ENCODE peak calls at places on chromosomes 5 and 9, in five cellular contexts. T, A, Q, L and M are unnamed samples.

GRCh38 chr9:134554750-134555655 is 86.6 kb upstream of the COL5A1 start:
- DNase-seq in T (no peak), L (no peak), Q (no peak), A (peak), M (no peak)

GRCh38 chr5:73831066-73831465 is 205.1 kb downstream of the ARHGEF28 start:
- DNase-seq in Q (no peak), L (no peak), A (no peak), T (no peak), M (no peak)

GRCh38 chr9:91951944-91952520 is 2.0 kb upstream of the ROR2 start:
- DNase-seq in T (no peak), Q (no peak), L (no peak), A (peak), M (no peak)

GRCh38 chr5:143245929-143246561 is 157.4 kb downstream of the NR3C1 start:
- DNase-seq in A (peak), T (no peak), Q (peak), L (peak), M (no peak)

GRCh38 chr9:112844771-112845542 is 45.7 kb downstream of the SLC46A2 start:
- DNase-seq in L (peak), A (peak), T (peak), Q (peak), M (peak)

GRCh38 chr9:136739509-136739908 is 3.2 kb downstream of the LCN10 start:
- DNase-seq in A (no peak), Q (no peak), L (no peak), T (no peak), M (no peak)

GRCh38 chr5:143213231-143213850 is 190.1 kb downstream of the NR3C1 start:
- DNase-seq in A (peak), Q (no peak), L (no peak), T (no peak), M (no peak)

GRCh38 chr5:128706269-128706668 is 168.2 kb upstream of the FBN2 start:
- DNase-seq in A (no peak), L (no peak), T (no peak), Q (no peak), M (no peak)

GRCh38 chr9:137128158-137129088 is 10.5 kb upstream of the GRIN1 start:
- DNase-seq in Q (no peak), L (no peak), A (no peak), T (no peak), M (peak)

GRCh38 chr5:62340392-62340791 is 34.4 kb downstream of the KIF2A start:
- DNase-seq in T (no peak), L (no peak), A (peak), Q (peak), M (no peak)

GRCh38 chr9:1400983-1401382 is 350.8 kb downstream of the DMRT2 start:
- DNase-seq in L (no peak), T (no peak), A (no peak), Q (no peak), M (no peak)

GRCh38 chr9:96279927-96280326 is 22.0 kb downstream of the HSD17B3 start:
- DNase-seq in T (no peak), L (no peak), A (no peak), Q (no peak), M (no peak)

GRCh38 chr9:134800791-134801339 is 79.7 kb upstream of the FCN2 start:
- DNase-seq in L (no peak), T (peak), Q (no peak), A (no peak), M (no peak)

GRCh38 chr9:127142291-127142690 is 19.9 kb upstream of the ANGPTL2 start:
- DNase-seq in L (no peak), Q (no peak), A (no peak), T (peak), M (no peak)

GRCh38 chr5:40916213-40916612 is 6.9 kb downstream of the C7 start:
- DNase-seq in L (no peak), A (no peak), Q (no peak), T (no peak), M (no peak)

GRCh38 chr9:110351009-110351467 is 13.4 kb upstream of the TXNDC8 start:
- DNase-seq in Q (peak), A (peak), L (peak), T (no peak), M (no peak)

GRCh38 chr5:173291722-173292658 is 36.2 kb downstream of the STC2 start:
- DNase-seq in L (no peak), T (no peak), A (peak), Q (no peak), M (no peak)

GRCh38 chr9:85925493-85925892 is 15.5 kb upstream of the NAA35 start:
- DNase-seq in A (no peak), L (no peak), T (no peak), Q (no peak), M (no peak)

GRCh38 chr5:53478411-53479044 is 1.9 kb upstream of the FST start:
- DNase-seq in Q (peak), T (no peak), A (peak), L (peak), M (no peak)

GRCh38 chr9:105419981-105420597 is 27.7 kb upstream of the FSD1L start:
- DNase-seq in T (no peak), A (no peak), Q (no peak), L (no peak), M (no peak)

GRCh38 chr5:58150936-58151335 is 308.9 kb downstream of the PLK2 start:
- DNase-seq in Q (no peak), T (no peak), A (no peak), L (no peak), M (no peak)

GRCh38 chr5:80149161-80149609 is 106.7 kb downstream of the SERINC5 start:
- DNase-seq in Q (no peak), A (no peak), T (no peak), L (no peak), M (no peak)

GRCh38 chr9:4238522-4238921 is 61.3 kb downstream of the GLIS3 start:
- DNase-seq in T (no peak), L (peak), Q (no peak), A (peak), M (no peak)

GRCh38 chr5:149677721-149678120 is 52.4 kb upstream of the PPARGC1B start:
- DNase-seq in T (no peak), A (no peak), Q (no peak), L (no peak), M (no peak)

GRCh38 chr5:133714161-133714915 is 102.0 kb upstream of the FSTL4 start:
- DNase-seq in A (no peak), T (no peak), Q (no peak), L (no peak), M (no peak)

GRCh38 chr9:19550009-19550408 is 141.2 kb downstream of the ACER2 start:
- DNase-seq in T (no peak), A (no peak), Q (no peak), L (no peak), M (no peak)

GRCh38 chr9:122005597-122005996 is 87.5 kb downstream of the TTLL11 start:
- DNase-seq in L (peak), T (no peak), Q (peak), A (peak), M (no peak)

GRCh38 chr9:108708448-108708847 is 147.3 kb downstream of the ACTL7B start:
- DNase-seq in A (no peak), T (no peak), Q (no peak), L (no peak), M (no peak)

GRCh38 chr9:70421272-70422180 is 7.1 kb upstream of the KLF9 start:
- DNase-seq in T (peak), A (peak), Q (peak), L (no peak), M (no peak)

GRCh38 chr5:89930591-89931383 is 478.8 kb downstream of the CETN3 start:
- DNase-seq in T (no peak), L (no peak), A (peak), Q (peak), M (no peak)

GRCh38 chr9:20599195-20599594 is 23.1 kb downstream of the MLLT3 start:
- DNase-seq in L (no peak), Q (no peak), T (no peak), A (peak), M (no peak)

GRCh38 chr9:135070964-135071735 is 16.3 kb upstream of the OLFM1 start:
- DNase-seq in Q (no peak), A (no peak), T (no peak), L (no peak), M (no peak)

GRCh38 chr5:97094579-97095317 is 47.7 kb downstream of the LIX1 start:
- DNase-seq in A (no peak), T (no peak), L (no peak), Q (no peak), M (peak)

GRCh38 chr9:127832248-127832647 is 22.2 kb downstream of the ENG start:
- DNase-seq in Q (no peak), L (no peak), T (no peak), A (no peak), M (no peak)

GRCh38 chr5:180704362-180704761 is 35.5 kb downstream of the OR2Y1 start:
- DNase-seq in L (no peak), A (peak), T (no peak), Q (no peak), M (no peak)

GRCh38 chr5:172860520-172861443 is 26.7 kb downstream of the ERGIC1 start:
- DNase-seq in A (peak), T (peak), L (peak), Q (peak), M (no peak)

GRCh38 chr5:50653946-50654345 is 12.5 kb upstream of the PARP8 start:
- DNase-seq in L (no peak), A (no peak), Q (no peak), T (no peak), M (no peak)

GRCh38 chr5:127409923-127410675 is 107.3 kb upstream of the PRRC1 start:
- DNase-seq in T (no peak), A (no peak), Q (no peak), L (no peak), M (no peak)

DNA sequence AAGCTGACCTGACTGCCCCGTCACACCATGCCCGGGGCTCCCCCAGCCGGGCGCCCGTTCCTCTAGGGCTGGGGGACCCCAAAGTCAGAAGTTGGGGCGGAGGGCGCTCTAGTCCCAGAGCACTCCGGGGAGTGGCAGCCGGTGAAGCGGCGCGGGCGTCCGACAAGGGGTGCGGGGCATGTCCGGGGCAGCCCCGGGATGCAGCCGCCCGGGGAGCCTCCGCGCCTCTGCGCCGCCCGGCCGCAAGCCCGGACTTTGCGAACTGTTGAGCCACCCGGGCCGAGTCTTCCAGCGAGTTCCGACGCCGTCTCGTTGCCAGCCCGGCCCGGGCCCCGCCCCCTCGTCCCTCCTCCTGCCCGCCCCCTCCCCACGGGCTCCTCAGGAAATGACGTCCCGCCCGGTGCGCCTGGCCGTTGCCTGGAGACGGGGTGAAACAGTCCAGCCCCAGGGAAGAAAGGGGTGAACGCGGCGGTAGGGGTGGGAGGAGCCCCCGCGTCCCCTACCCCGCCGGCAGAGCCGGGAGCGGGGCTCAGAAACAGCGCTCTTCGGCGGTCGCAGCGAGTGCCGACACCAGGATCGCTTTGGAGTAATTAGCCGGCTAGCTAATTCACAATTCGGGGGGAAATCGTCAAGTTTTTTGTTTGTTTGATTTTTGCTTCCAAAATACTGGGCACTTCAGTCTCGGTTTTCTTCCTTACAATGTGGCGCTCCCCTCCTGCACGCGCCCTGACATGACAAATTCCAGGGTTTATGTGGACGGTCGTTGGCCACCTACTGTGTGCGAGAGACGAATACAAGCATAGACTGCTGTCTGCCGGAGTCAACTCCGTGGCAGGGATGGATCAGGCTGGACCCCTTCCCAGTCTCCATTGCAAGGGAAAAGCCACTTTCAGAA is at the start of gene WHRN:
- DNase-seq in T (peak), L (peak), Q (peak), A (peak), M (peak)
- TF ChIP-seq POLR2A in T (peak), L (peak), Q (no peak), A (peak), M (no peak)

GRCh38 chr5:141649056-141649688 is 2.0 kb downstream of the FCHSD1 start:
- DNase-seq in T (no peak), L (no peak), A (no peak), Q (no peak), M (no peak)

GRCh38 chr5:141654298-141654697 is 3.1 kb upstream of the FCHSD1 start:
- DNase-seq in T (no peak), Q (no peak), L (peak), A (peak), M (no peak)

GRCh38 chr5:141649972-141650371 is 1.2 kb downstream of the FCHSD1 start:
- DNase-seq in A (no peak), L (no peak), Q (no peak), T (no peak), M (no peak)

GRCh38 chr5:141651728-141652105 is 499 bp upstream of the FCHSD1 start:
- DNase-seq in L (no peak), Q (no peak), A (no peak), T (no peak), M (no peak)

DNA sequence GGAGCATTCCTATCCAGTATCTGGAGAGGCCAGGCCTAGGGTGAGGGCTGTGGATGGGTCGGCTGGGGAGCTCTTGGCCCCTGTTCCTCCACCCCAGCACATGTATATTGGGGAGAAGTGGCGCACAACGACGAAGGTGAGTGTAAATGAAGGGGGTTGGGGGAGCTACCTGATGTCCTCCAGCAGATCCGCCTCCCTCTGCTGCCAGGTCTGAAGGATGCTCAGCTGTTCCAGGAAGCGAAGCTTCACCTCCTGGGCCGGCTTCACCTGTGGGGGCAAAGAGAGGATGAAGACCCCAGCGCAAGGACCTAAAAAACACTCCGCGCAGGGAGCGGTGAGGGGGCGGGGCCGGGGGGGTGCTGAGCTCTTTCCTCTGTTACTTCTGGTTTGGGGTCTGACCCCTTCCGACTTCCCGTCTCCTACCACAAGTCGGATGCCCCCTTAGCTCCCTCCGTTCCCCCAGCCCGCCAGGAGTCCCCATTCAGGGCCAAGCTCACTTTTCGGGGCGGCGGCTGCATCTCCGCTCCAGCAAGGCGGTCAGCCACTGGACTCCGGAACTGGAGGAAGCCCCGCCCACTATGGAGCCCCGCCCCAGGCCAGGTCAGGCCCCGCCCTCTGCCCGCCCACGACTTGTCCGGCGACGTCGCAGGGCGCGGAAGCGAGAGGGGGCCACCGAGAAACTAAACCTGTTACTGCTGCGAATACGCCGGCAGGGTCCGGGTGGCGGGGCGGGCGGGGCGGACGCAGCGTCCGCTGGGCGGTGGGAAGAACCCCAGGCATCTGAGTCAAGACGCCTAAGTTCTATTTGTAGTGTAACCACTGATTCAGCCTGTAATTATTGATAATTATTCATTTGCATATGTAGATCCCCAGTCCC is at the start of gene FCHSD1:
- DNase-seq in T (peak), Q (peak), A (peak), L (peak), M (peak)
- TF ChIP-seq POLR2A in T (no peak), Q (no peak), A (peak), L (peak), M (peak)

GRCh38 chr5:139482050-139482889 is at the start of gene STING1:
- DNase-seq in A (peak), Q (peak), L (peak), T (peak), M (no peak)
- TF ChIP-seq POLR2A in A (no peak), Q (peak), L (peak), T (peak), M (no peak)

DNA sequence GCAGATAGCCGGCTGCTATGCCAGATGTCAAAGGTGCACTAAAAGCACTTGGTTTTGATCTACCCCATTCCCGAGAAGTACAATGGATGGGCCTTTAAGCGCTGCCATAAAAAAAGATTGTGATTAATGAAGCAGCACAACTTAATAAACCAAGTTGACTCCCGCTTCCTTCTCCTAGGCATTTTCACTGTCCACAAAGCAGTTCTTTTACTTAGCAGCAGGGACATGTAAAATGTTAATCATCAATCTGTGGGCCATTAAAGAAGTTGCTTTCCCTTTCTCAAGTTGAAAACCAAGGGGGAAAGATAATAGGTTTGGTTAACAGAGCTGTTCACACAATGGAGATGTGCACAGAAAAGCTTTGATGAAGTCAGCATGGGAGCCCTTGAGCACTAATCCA is 176.3 kb downstream of the TRPM6 start:
- DNase-seq in L (no peak), Q (no peak), A (no peak), T (no peak), M (no peak)
- TF ChIP-seq POLR2A in L (no peak), Q (no peak), A (no peak), T (no peak), M (no peak)

GRCh38 chr9:120935383-120935857 is 8.8 kb upstream of the TRAF1 start:
- DNase-seq in T (peak), L (peak), A (peak), Q (peak), M (no peak)
- TF ChIP-seq POLR2A in T (no peak), L (no peak), A (no peak), Q (peak), M (no peak)

GRCh38 chr5:88732181-88732633 is 150.8 kb downstream of the MEF2C start:
- DNase-seq in Q (no peak), L (no peak), T (no peak), A (no peak), M (no peak)
- TF ChIP-seq POLR2A in Q (no peak), L (no peak), T (no peak), A (no peak), M (no peak)

GRCh38 chr9:130862747-130863146 is 27.7 kb downstream of the ABL1 start:
- DNase-seq in A (no peak), Q (no peak), L (no peak), T (no peak), M (no peak)

GRCh38 chr9:130862217-130862616 is 27.2 kb downstream of the ABL1 start:
- DNase-seq in T (no peak), A (no peak), Q (no peak), L (no peak), M (no peak)

GRCh38 chr9:130861372-130862180 is 26.5 kb downstream of the ABL1 start:
- DNase-seq in A (no peak), Q (no peak), L (no peak), T (no peak), M (no peak)

GRCh38 chr9:130858734-130859705 is 24.0 kb downstream of the ABL1 start:
- DNase-seq in L (no peak), Q (no peak), A (no peak), T (no peak), M (no peak)

DNA sequence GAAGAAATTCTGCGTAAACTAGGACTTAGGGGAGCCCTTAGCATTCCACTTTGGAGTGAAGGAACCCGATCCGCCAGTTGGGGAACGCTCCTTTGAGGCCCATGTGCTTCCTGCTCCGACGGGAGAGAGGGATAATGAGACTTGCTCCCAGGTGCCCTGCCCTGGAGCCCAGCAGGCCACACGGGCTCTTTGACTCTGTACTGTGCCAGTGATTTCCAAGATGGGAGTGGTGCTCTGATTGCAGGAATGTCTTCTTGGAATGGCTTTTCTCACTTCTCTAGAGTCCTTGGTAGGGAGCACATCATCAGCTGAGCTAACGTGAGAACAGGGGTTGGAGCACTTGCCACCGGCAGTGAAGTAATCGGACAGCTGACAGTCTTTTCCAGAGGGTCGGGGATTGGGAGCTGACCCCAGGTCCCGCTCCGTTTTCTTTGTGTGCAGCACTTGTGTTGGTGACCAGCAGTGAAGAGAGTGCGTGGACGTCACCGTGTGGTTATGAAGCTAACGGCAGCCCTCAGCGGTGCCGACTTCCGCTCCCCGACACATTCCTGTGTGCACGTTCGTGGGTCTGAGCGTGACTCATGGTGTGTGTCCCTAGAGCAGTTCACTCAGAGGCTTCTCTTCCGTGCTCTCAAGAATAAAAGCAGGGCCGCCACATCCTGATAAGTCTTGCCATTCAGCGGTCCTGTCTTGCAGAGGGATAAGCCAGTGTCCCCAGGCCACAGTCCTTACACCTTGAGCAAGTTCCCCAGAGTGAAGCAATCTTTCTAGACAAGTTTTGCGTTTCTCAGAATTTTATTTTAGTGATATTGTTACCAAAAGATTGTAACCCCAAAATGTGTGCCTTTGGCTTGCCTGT is 25.6 kb downstream of the ABL1 start:
- DNase-seq in L (no peak), Q (peak), A (peak), T (peak), M (no peak)
- TF ChIP-seq POLR2A in L (no peak), Q (no peak), A (peak), T (no peak), M (no peak)

GRCh38 chr5:151223447-151224264 is at the start of gene CCDC69:
- DNase-seq in A (peak), T (peak), Q (peak), L (peak), M (peak)
- TF ChIP-seq POLR2A in A (no peak), T (peak), Q (peak), L (peak), M (peak)